ENCODE peak calls at places on chromosomes 3 and 15, in ten cellular contexts. A is activated naive CD4-positive, alpha-beta T cell treated with anti-CD3 and anti-CD28 coated beads, Interleukin-2, amount 10 ng/mL, durations not matched to agents 7 days and 5 days; Z is stromal cell of bone marrow; T is pancreas; L is mucosa of gallbladder; K is fibroblast of the aortic adventitia; M is GM03348; W is activated effector memory CD4-positive, alpha-beta T cell treated with anti-CD3 and anti-CD28 coated beads, Interleukin-2, amount 50 U/mL, for 16 hours; Q is HepG2; J is OCI-LY7. D is an unnamed sample.

GRCh38 chr15:42984534-42985034 is 64.0 kb upstream of the TTBK2 start:
- DNase-seq in A (no peak), Z (no peak), T (no peak), L (no peak), K (no peak), M (no peak), W (no peak), Q (no peak), J (no peak), D (no peak)

GRCh38 chr3:169583269-169583668 is 80.2 kb downstream of the MECOM start:
- DNase-seq in A (no peak), Z (no peak), T (no peak), L (no peak), K (no peak), M (no peak), W (no peak), Q (no peak), J (no peak), D (no peak)

GRCh38 chr15:40789999-40790398 is 16.9 kb upstream of the ZFYVE19 start:
- DNase-seq in A (no peak), Z (no peak), T (no peak), L (no peak), K (no peak), M (no peak), W (no peak), Q (no peak), J (no peak), D (no peak)

GRCh38 chr15:82972990-82973389 is 13.0 kb upstream of the RAMAC start:
- DNase-seq in A (no peak), Z (no peak), T (no peak), L (no peak), K (no peak), M (no peak), W (no peak), Q (no peak), J (no peak), D (no peak)

GRCh38 chr3:115325539-115325938 is 178.5 kb upstream of the ZBTB20 start:
- DNase-seq in A (peak), Z (no peak), T (no peak), L (peak), K (peak), M (peak), W (no peak), Q (peak), J (peak), D (peak)

GRCh38 chr3:26505399-26505798 is 117.2 kb upstream of the LRRC3B start:
- DNase-seq in A (no peak), Z (no peak), T (no peak), L (no peak), K (no peak), M (no peak), W (no peak), Q (no peak), J (no peak), D (peak)

GRCh38 chr15:52337198-52337853 is 41.7 kb upstream of the MYO5C start:
- DNase-seq in A (no peak), Z (peak), T (no peak), L (no peak), K (peak), M (peak), W (no peak), Q (peak), J (no peak), D (no peak)

GRCh38 chr15:57873564-57874209 is 167.2 kb downstream of the POLR2M start:
- DNase-seq in A (no peak), Z (no peak), T (no peak), L (no peak), K (peak), M (peak), W (no peak), Q (no peak), J (no peak), D (no peak)

GRCh38 chr15:41284425-41285177 is 47.8 kb downstream of the OIP5 start:
- DNase-seq in A (no peak), Z (no peak), T (peak), L (no peak), K (peak), M (peak), W (no peak), Q (peak), J (peak), D (peak)

GRCh38 chr3:48400824-48401433 is 28.9 kb downstream of the FBXW12 start:
- DNase-seq in A (peak), Z (peak), T (peak), L (peak), K (peak), M (peak), W (peak), Q (peak), J (peak), D (peak)

GRCh38 chr3:11072631-11073030 is 80.1 kb downstream of the SLC6A1 start:
- DNase-seq in A (no peak), Z (no peak), T (no peak), L (no peak), K (no peak), M (no peak), W (no peak), Q (no peak), J (no peak), D (no peak)

GRCh38 chr3:14549256-14549931 is 9.3 kb upstream of the GRIP2 start:
- DNase-seq in A (no peak), Z (no peak), T (no peak), L (no peak), K (peak), M (peak), W (no peak), Q (peak), J (peak), D (no peak)

GRCh38 chr3:193878051-193878838 is 257.7 kb upstream of the HES1 start:
- DNase-seq in A (no peak), Z (no peak), T (no peak), L (no peak), K (no peak), M (no peak), W (no peak), Q (no peak), J (no peak), D (no peak)

GRCh38 chr15:93041159-93041547 is 47.9 kb downstream of the RGMA start:
- DNase-seq in A (no peak), Z (no peak), T (no peak), L (no peak), K (no peak), M (no peak), W (no peak), Q (no peak), J (no peak), D (no peak)

GRCh38 chr3:23712095-23712494 is 93.7 kb upstream of the UBE2E1 start:
- DNase-seq in A (no peak), Z (no peak), T (no peak), L (no peak), K (no peak), M (no peak), W (no peak), Q (no peak), J (peak), D (no peak)

GRCh38 chr3:15952543-15953175 is 154.9 kb upstream of the ANKRD28 start:
- DNase-seq in A (no peak), Z (no peak), T (no peak), L (no peak), K (no peak), M (no peak), W (no peak), Q (peak), J (no peak), D (no peak)

GRCh38 chr15:32775103-32775502 is 57.3 kb downstream of the GREM1 start:
- DNase-seq in A (no peak), Z (no peak), T (no peak), L (no peak), K (no peak), M (no peak), W (no peak), Q (no peak), J (no peak), D (no peak)

GRCh38 chr3:16085884-16086608 is 88.4 kb upstream of the GALNT15 start:
- DNase-seq in A (no peak), Z (no peak), T (no peak), L (no peak), K (peak), M (no peak), W (no peak), Q (no peak), J (no peak), D (no peak)

GRCh38 chr3:70264122-70264780 is 48.2 kb downstream of the MDFIC2 start:
- DNase-seq in A (no peak), Z (no peak), T (peak), L (peak), K (peak), M (no peak), W (no peak), Q (peak), J (no peak), D (no peak)

GRCh38 chr15:79132770-79133169 is 42.2 kb upstream of the RASGRF1 start:
- DNase-seq in A (no peak), Z (no peak), T (no peak), L (no peak), K (no peak), M (no peak), W (no peak), Q (no peak), J (no peak), D (no peak)

GRCh38 chr3:126855374-126855773 is 127.5 kb upstream of the PLXNA1 start:
- DNase-seq in A (no peak), Z (no peak), T (no peak), L (no peak), K (no peak), M (no peak), W (no peak), Q (no peak), J (no peak), D (no peak)

GRCh38 chr3:12294885-12295580 is 6.2 kb downstream of the PPARG start:
- DNase-seq in A (no peak), Z (no peak), T (no peak), L (no peak), K (peak), M (peak), W (no peak), Q (no peak), J (no peak), D (no peak)

GRCh38 chr15:50145451-50145872 is 26.4 kb upstream of the ATP8B4 start:
- DNase-seq in A (no peak), Z (peak), T (no peak), L (peak), K (peak), M (peak), W (no peak), Q (peak), J (peak), D (peak)

GRCh38 chr3:178629430-178630178 is 93.4 kb downstream of the KCNMB2 start:
- DNase-seq in A (no peak), Z (no peak), T (no peak), L (no peak), K (no peak), M (no peak), W (no peak), Q (no peak), J (no peak), D (no peak)

GRCh38 chr3:10242182-10243065 is 5.8 kb upstream of the TATDN2 start:
- DNase-seq in A (peak), Z (no peak), T (no peak), L (peak), K (no peak), M (peak), W (peak), Q (no peak), J (peak), D (no peak)

GRCh38 chr15:69861331-69862171 is 236.2 kb downstream of the TLE3 start:
- DNase-seq in A (no peak), Z (no peak), T (no peak), L (no peak), K (no peak), M (no peak), W (no peak), Q (no peak), J (peak), D (no peak)

GRCh38 chr3:32681811-32682210 is 3.2 kb upstream of the CNOT10 start:
- DNase-seq in A (no peak), Z (no peak), T (no peak), L (no peak), K (no peak), M (no peak), W (no peak), Q (no peak), J (no peak), D (no peak)

GRCh38 chr3:187352581-187353575 is 15.3 kb upstream of the RTP4 start:
- DNase-seq in A (no peak), Z (no peak), T (no peak), L (no peak), K (no peak), M (peak), W (no peak), Q (no peak), J (no peak), D (no peak)

GRCh38 chr3:184491867-184492615 is 69.5 kb upstream of the EPHB3 start:
- DNase-seq in A (no peak), Z (no peak), T (no peak), L (peak), K (no peak), M (no peak), W (no peak), Q (no peak), J (no peak), D (no peak)

GRCh38 chr3:41350441-41350840 is 151.1 kb downstream of the CTNNB1 start:
- DNase-seq in A (no peak), Z (no peak), T (no peak), L (no peak), K (no peak), M (no peak), W (no peak), Q (no peak), J (no peak), D (no peak)

GRCh38 chr15:88476635-88477038 is 9.1 kb downstream of the MRPS11 start:
- DNase-seq in A (peak), Z (peak), T (peak), L (peak), K (peak), M (peak), W (no peak), Q (peak), J (peak), D (peak)

GRCh38 chr15:59438891-59439290 is 905 bp downstream of the FAM81A start:
- DNase-seq in A (no peak), Z (no peak), T (no peak), L (no peak), K (peak), M (no peak), W (no peak), Q (no peak), J (peak), D (no peak)

D was measured in SK-N-DZ.